ENCODE peak calls at places on chromosomes 13 and 19, in five cellular contexts. One of them, this sample, is unnamed.

GRCh38 chr13:101514695-101515275 is 62.3 kb downstream of the ITGBL1 start:
- DNase-seq in AG09309: no peak
- DNase-seq in CD4-positive, alpha-beta T cell: no peak
- DNase-seq in RWPE1: peak; percentile 42
- DNase-seq in astrocyte of the spinal cord: peak; percentile 83
- DNase-seq in this sample: no peak

GRCh38 chr13:27962128-27962841 is 6.8 kb downstream of the CDX2 start:
- DNase-seq in AG09309: no peak
- DNase-seq in CD4-positive, alpha-beta T cell: no peak
- DNase-seq in RWPE1: no peak
- DNase-seq in astrocyte of the spinal cord: no peak
- DNase-seq in this sample: no peak

GRCh38 chr13:92830821-92831220 is 395.8 kb upstream of the GPC6 start:
- DNase-seq in AG09309: no peak
- DNase-seq in CD4-positive, alpha-beta T cell: no peak
- DNase-seq in RWPE1: no peak
- DNase-seq in astrocyte of the spinal cord: no peak
- DNase-seq in this sample: no peak

GRCh38 chr19:10655457-10656312 is 1.5 kb downstream of the ILF3 start:
- DNase-seq in AG09309: no peak
- DNase-seq in CD4-positive, alpha-beta T cell: no peak
- DNase-seq in RWPE1: no peak
- DNase-seq in astrocyte of the spinal cord: peak; percentile 26
- DNase-seq in this sample: no peak

GRCh38 chr13:75165543-75166230 is 316.3 kb downstream of the TBC1D4 start:
- DNase-seq in AG09309: no peak
- DNase-seq in CD4-positive, alpha-beta T cell: no peak
- DNase-seq in RWPE1: no peak
- DNase-seq in astrocyte of the spinal cord: no peak
- DNase-seq in this sample: no peak

GRCh38 chr19:7505682-7506384 is 10.1 kb upstream of the ZNF358 start:
- DNase-seq in AG09309: no peak
- DNase-seq in CD4-positive, alpha-beta T cell: no peak
- DNase-seq in RWPE1: peak; percentile 81
- DNase-seq in astrocyte of the spinal cord: no peak
- DNase-seq in this sample: no peak

GRCh38 chr13:22915442-22916082 is 265.2 kb upstream of the SGCG start:
- DNase-seq in AG09309: no peak
- DNase-seq in CD4-positive, alpha-beta T cell: no peak
- DNase-seq in RWPE1: peak; percentile 23
- DNase-seq in astrocyte of the spinal cord: peak; percentile 48
- DNase-seq in this sample: no peak

GRCh38 chr13:46463719-46464118 is 76.7 kb upstream of the RUBCNL start:
- DNase-seq in AG09309: no peak
- DNase-seq in CD4-positive, alpha-beta T cell: no peak
- DNase-seq in RWPE1: no peak
- DNase-seq in astrocyte of the spinal cord: no peak
- DNase-seq in this sample: no peak

GRCh38 chr13:22926176-22927007 is 254.4 kb upstream of the SGCG start:
- DNase-seq in AG09309: no peak
- DNase-seq in CD4-positive, alpha-beta T cell: no peak
- DNase-seq in RWPE1: no peak
- DNase-seq in astrocyte of the spinal cord: no peak
- DNase-seq in this sample: peak; percentile 5

GRCh38 chr13:70905035-70905434 is 796.8 kb upstream of the KLHL1 start:
- DNase-seq in AG09309: no peak
- DNase-seq in CD4-positive, alpha-beta T cell: no peak
- DNase-seq in RWPE1: no peak
- DNase-seq in astrocyte of the spinal cord: no peak
- DNase-seq in this sample: no peak

GRCh38 chr13:112106467-112107141 is 39.7 kb downstream of the SOX1 start:
- DNase-seq in AG09309: no peak
- DNase-seq in CD4-positive, alpha-beta T cell: no peak
- DNase-seq in RWPE1: no peak
- DNase-seq in astrocyte of the spinal cord: no peak
- DNase-seq in this sample: no peak

GRCh38 chr19:14028901-14029300 is 953 bp downstream of the RLN3 start:
- DNase-seq in AG09309: no peak
- DNase-seq in CD4-positive, alpha-beta T cell: no peak
- DNase-seq in RWPE1: no peak
- DNase-seq in astrocyte of the spinal cord: no peak
- DNase-seq in this sample: no peak

GRCh38 chr19:1206733-1207301 is 1.2 kb downstream of the STK11 start:
- DNase-seq in AG09309: no peak
- DNase-seq in CD4-positive, alpha-beta T cell: no peak
- DNase-seq in RWPE1: no peak
- DNase-seq in astrocyte of the spinal cord: no peak
- DNase-seq in this sample: no peak

GRCh38 chr13:42474954-42475353 is 99.0 kb upstream of the TNFSF11 start:
- DNase-seq in AG09309: no peak
- DNase-seq in CD4-positive, alpha-beta T cell: no peak
- DNase-seq in RWPE1: no peak
- DNase-seq in astrocyte of the spinal cord: peak; percentile 90
- DNase-seq in this sample: no peak

GRCh38 chr13:25213716-25214115 is 41.6 kb upstream of the AMER2 start:
- DNase-seq in AG09309: no peak
- DNase-seq in CD4-positive, alpha-beta T cell: no peak
- DNase-seq in RWPE1: peak; percentile 70
- DNase-seq in astrocyte of the spinal cord: no peak
- DNase-seq in this sample: no peak

GRCh38 chr19:19040417-19040816 is 7.0 kb downstream of the ARMC6 start:
- DNase-seq in AG09309: peak; percentile 84
- DNase-seq in CD4-positive, alpha-beta T cell: no peak
- DNase-seq in RWPE1: no peak
- DNase-seq in astrocyte of the spinal cord: peak; percentile 71
- DNase-seq in this sample: peak; percentile 90

GRCh38 chr13:98252931-98253470 is 75.9 kb upstream of the RNF113B start:
- DNase-seq in AG09309: peak; percentile 70
- DNase-seq in CD4-positive, alpha-beta T cell: no peak
- DNase-seq in RWPE1: peak; percentile 20
- DNase-seq in astrocyte of the spinal cord: peak; percentile 78
- DNase-seq in this sample: no peak

GRCh38 chr19:5200844-5201243 is 139.8 kb downstream of the PTPRS start:
- DNase-seq in AG09309: no peak
- DNase-seq in CD4-positive, alpha-beta T cell: no peak
- DNase-seq in RWPE1: no peak
- DNase-seq in astrocyte of the spinal cord: peak; percentile 9
- DNase-seq in this sample: no peak

DNA sequence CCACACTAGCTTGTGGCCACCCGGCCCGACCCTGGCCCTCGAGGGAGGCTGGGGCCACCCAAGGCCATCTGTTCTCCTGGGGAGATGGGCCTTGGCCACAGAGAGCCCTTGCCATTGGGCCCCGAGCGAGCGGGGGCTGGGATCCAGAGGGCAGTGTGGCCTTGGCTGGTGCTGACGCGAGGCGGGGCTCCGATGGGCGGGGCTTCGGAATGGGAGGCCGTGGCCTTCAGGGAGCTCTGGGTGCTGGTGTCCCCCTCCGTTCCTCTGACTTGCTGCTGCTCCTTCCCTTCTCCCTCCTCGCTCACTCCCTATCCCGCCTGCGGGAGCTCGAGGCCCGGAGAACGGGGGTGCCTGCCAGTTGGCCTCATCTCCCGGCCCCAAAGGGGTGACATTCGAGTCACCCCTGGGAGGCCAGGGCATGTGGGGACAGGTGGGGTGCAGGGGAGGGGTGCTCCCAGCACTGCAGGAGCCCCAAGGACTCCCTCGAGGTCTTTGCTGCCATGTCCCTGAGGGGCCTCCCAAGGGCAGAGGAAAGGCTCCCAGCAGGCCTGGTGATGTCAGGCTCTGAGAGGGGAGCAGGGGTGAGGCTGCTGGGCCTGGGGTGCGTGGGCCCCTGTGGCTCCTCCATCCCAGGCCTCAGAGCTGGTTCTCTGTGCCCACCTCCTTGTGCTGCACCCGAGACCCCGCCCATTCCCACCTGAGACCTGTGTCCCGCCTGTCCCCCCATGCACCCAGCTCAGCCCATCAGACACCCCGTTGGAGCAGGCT is 4.2 kb downstream of the NCLN start:
- DNase-seq in AG09309: no peak
- DNase-seq in CD4-positive, alpha-beta T cell: no peak
- DNase-seq in RWPE1: no peak
- DNase-seq in astrocyte of the spinal cord: no peak
- DNase-seq in this sample: no peak
- TF ChIP-seq CTCF in AG09309: no peak
- TF ChIP-seq CTCF in CD4-positive, alpha-beta T cell: no peak
- TF ChIP-seq CTCF in RWPE1: no peak
- TF ChIP-seq CTCF in astrocyte of the spinal cord: no peak
- TF ChIP-seq CTCF in this sample: no peak

DNA sequence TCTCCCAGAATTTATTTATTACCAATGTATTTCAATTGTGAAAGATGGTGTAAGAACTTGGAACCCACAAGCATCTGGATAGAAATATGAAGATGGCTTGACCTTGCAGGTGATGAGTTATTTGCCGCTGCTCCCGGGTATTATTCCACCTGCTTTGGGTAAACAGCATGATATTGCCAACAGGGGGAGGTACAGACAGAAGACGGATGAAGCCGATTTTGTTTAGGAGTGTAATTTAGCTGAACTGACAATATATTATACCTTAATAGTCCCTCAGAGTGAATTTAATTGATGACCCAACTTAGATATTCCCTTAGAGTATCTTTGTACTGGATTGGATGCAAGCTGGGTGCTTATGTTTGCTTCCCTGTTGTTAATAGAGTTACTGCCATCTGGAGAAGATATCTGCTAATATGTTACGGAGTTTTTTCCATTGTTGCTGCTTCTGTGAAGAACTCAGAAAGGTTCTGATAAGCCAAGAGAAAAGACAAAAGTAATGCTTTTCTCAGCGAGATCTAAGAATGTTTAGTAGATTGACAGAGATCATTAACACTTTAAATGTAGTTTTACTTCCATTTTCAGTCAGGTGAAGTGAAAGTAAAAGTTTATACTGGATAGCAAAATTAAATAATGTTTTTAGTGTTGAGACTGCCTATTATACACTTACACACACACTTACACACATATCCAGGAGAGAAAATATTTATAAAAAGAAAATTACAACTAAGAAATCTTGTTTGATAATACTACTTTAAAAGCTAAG is 2220.8 kb upstream of the PCDH20 start:
- DNase-seq in AG09309: no peak
- DNase-seq in CD4-positive, alpha-beta T cell: no peak
- DNase-seq in RWPE1: peak; percentile 4
- DNase-seq in astrocyte of the spinal cord: peak; percentile 23
- DNase-seq in this sample: no peak
- TF ChIP-seq CTCF in AG09309: no peak
- TF ChIP-seq CTCF in CD4-positive, alpha-beta T cell: no peak
- TF ChIP-seq CTCF in RWPE1: no peak
- TF ChIP-seq CTCF in astrocyte of the spinal cord: peak; percentile 23
- TF ChIP-seq CTCF in this sample: no peak

GRCh38 chr19:23116802-23117571 is at the start of gene ZNF730:
- DNase-seq in AG09309: no peak
- DNase-seq in CD4-positive, alpha-beta T cell: no peak
- DNase-seq in RWPE1: peak; percentile 1
- DNase-seq in astrocyte of the spinal cord: peak; percentile 92
- DNase-seq in this sample: peak; percentile 38
- TF ChIP-seq CTCF in AG09309: no peak
- TF ChIP-seq CTCF in CD4-positive, alpha-beta T cell: no peak
- TF ChIP-seq CTCF in RWPE1: no peak
- TF ChIP-seq CTCF in astrocyte of the spinal cord: no peak
- TF ChIP-seq CTCF in this sample: no peak

GRCh38 chr13:59891053-59891452 is 272.7 kb downstream of the DIAPH3 start:
- DNase-seq in AG09309: no peak
- DNase-seq in CD4-positive, alpha-beta T cell: no peak
- DNase-seq in RWPE1: no peak
- DNase-seq in astrocyte of the spinal cord: no peak
- DNase-seq in this sample: no peak

GRCh38 chr13:59883885-59884284 is 279.8 kb downstream of the DIAPH3 start:
- DNase-seq in AG09309: no peak
- DNase-seq in CD4-positive, alpha-beta T cell: no peak
- DNase-seq in RWPE1: no peak
- DNase-seq in astrocyte of the spinal cord: no peak
- DNase-seq in this sample: no peak

GRCh38 chr13:59890064-59890463 is 273.7 kb downstream of the DIAPH3 start:
- DNase-seq in AG09309: peak; percentile 2
- DNase-seq in CD4-positive, alpha-beta T cell: no peak
- DNase-seq in RWPE1: no peak
- DNase-seq in astrocyte of the spinal cord: peak; percentile 32
- DNase-seq in this sample: no peak

GRCh38 chr13:59893261-59893660 is 270.5 kb downstream of the DIAPH3 start:
- DNase-seq in AG09309: no peak
- DNase-seq in CD4-positive, alpha-beta T cell: no peak
- DNase-seq in RWPE1: no peak
- DNase-seq in astrocyte of the spinal cord: no peak
- DNase-seq in this sample: no peak

GRCh38 chr13:59888408-59888807 is 275.3 kb downstream of the DIAPH3 start:
- DNase-seq in AG09309: no peak
- DNase-seq in CD4-positive, alpha-beta T cell: no peak
- DNase-seq in RWPE1: no peak
- DNase-seq in astrocyte of the spinal cord: no peak
- DNase-seq in this sample: no peak
- TF ChIP-seq CTCF in AG09309: no peak
- TF ChIP-seq CTCF in CD4-positive, alpha-beta T cell: no peak
- TF ChIP-seq CTCF in RWPE1: no peak
- TF ChIP-seq CTCF in astrocyte of the spinal cord: no peak
- TF ChIP-seq CTCF in this sample: no peak

DNA sequence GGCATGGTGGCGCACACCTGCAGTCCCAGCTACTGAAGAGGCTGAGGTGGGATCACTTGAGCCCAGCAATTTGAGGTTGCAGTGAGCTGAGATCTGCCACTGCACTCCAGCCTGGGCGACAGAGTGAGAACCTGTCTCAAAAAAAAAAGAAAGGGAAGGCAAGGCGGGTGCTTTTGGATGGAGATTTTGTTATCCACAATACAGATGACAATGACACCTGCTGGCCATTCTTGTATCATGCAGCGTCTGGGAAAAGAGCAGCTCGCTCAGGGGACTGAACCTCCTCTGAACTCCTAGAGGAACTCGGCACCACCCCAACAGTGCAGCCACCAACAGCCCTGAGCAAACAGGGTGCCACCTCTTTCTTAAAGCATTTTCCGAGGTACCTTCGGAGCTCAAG is 22.8 kb downstream of the HAUS8 start:
- DNase-seq in AG09309: peak; percentile 14
- DNase-seq in CD4-positive, alpha-beta T cell: peak; percentile 7
- DNase-seq in RWPE1: peak; percentile 35
- DNase-seq in astrocyte of the spinal cord: peak; percentile 42
- DNase-seq in this sample: no peak
- TF ChIP-seq CTCF in AG09309: peak; percentile 63
- TF ChIP-seq CTCF in CD4-positive, alpha-beta T cell: no peak
- TF ChIP-seq CTCF in RWPE1: peak; percentile 69
- TF ChIP-seq CTCF in astrocyte of the spinal cord: peak; percentile 66
- TF ChIP-seq CTCF in this sample: peak; percentile 68

GRCh38 chr19:29590278-29590677 is 15.8 kb upstream of the POP4 start:
- DNase-seq in AG09309: no peak
- DNase-seq in CD4-positive, alpha-beta T cell: no peak
- DNase-seq in RWPE1: no peak
- DNase-seq in astrocyte of the spinal cord: no peak
- DNase-seq in this sample: no peak
- TF ChIP-seq CTCF in AG09309: no peak
- TF ChIP-seq CTCF in CD4-positive, alpha-beta T cell: no peak
- TF ChIP-seq CTCF in RWPE1: no peak
- TF ChIP-seq CTCF in astrocyte of the spinal cord: no peak
- TF ChIP-seq CTCF in this sample: no peak

DNA sequence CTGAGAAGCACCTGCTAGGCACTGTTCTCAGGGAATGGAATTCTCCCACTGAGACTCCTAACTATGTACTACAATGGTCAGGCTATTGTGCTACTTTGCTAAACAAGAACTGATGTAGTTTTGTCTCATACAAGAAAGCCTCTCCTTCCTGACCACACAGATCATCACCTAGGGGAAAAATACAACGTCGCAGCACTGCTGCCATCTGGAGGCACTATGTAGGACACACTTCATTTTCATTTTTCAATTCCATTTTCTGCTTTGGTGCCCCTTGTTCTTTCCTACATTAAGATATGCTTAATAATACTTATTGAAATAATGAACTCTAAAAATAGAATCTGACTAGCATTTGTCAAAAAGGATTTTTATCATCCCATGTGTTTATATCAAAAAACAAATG is 21.1 kb downstream of the PROSER1 start:
- DNase-seq in AG09309: no peak
- DNase-seq in CD4-positive, alpha-beta T cell: no peak
- DNase-seq in RWPE1: peak; percentile 33
- DNase-seq in astrocyte of the spinal cord: peak; percentile 36
- DNase-seq in this sample: no peak
- TF ChIP-seq CTCF in AG09309: peak; percentile 44
- TF ChIP-seq CTCF in CD4-positive, alpha-beta T cell: peak; percentile 45
- TF ChIP-seq CTCF in RWPE1: peak; percentile 56
- TF ChIP-seq CTCF in astrocyte of the spinal cord: peak; percentile 62
- TF ChIP-seq CTCF in this sample: peak; percentile 35

This sample was measured in AG09319.